ENCODE peak calls at places on chromosome 13, in six cellular contexts. One of them, this sample, is unnamed.

GRCh38 chr13:39401756-39402155 is 201.2 kb downstream of the LHFPL6 start:
- DNase-seq in psoas muscle: no peak
- DNase-seq in fibroblast of the aortic adventitia: no peak
- DNase-seq in HT-29: no peak
- DNase-seq in mesendoderm: no peak
- DNase-seq in T-helper 1 cell: no peak
- DNase-seq in this sample: no peak

GRCh38 chr13:33279898-33280549 is 5.5 kb downstream of the STARD13 start:
- DNase-seq in psoas muscle: no peak
- DNase-seq in fibroblast of the aortic adventitia: peak; percentile 54
- DNase-seq in HT-29: no peak
- DNase-seq in mesendoderm: peak; percentile 55
- DNase-seq in T-helper 1 cell: no peak
- DNase-seq in this sample: no peak

GRCh38 chr13:46963874-46964273 is 67.0 kb upstream of the HTR2A start:
- DNase-seq in psoas muscle: no peak
- DNase-seq in fibroblast of the aortic adventitia: no peak
- DNase-seq in HT-29: peak; percentile 8
- DNase-seq in mesendoderm: peak; percentile 31
- DNase-seq in T-helper 1 cell: no peak
- DNase-seq in this sample: no peak

GRCh38 chr13:30865131-30866009 is 40.7 kb upstream of the MEDAG start:
- DNase-seq in psoas muscle: peak; percentile 87
- DNase-seq in fibroblast of the aortic adventitia: peak; percentile 96
- DNase-seq in HT-29: peak; percentile 100
- DNase-seq in mesendoderm: peak; percentile 94
- DNase-seq in T-helper 1 cell: peak; percentile 17
- DNase-seq in this sample: peak; percentile 76

GRCh38 chr13:66565261-66565660 is 664.9 kb downstream of the PCDH9 start:
- DNase-seq in psoas muscle: no peak
- DNase-seq in fibroblast of the aortic adventitia: no peak
- DNase-seq in HT-29: no peak
- DNase-seq in mesendoderm: no peak
- DNase-seq in T-helper 1 cell: no peak
- DNase-seq in this sample: no peak

GRCh38 chr13:99501952-99502310 is 659 bp downstream of the TM9SF2 start:
- DNase-seq in psoas muscle: no peak
- DNase-seq in fibroblast of the aortic adventitia: peak; percentile 32
- DNase-seq in HT-29: peak; percentile 43
- DNase-seq in mesendoderm: peak; percentile 23
- DNase-seq in T-helper 1 cell: no peak
- DNase-seq in this sample: peak; percentile 33

GRCh38 chr13:100987993-100988392 is 313.4 kb upstream of the TMTC4 start:
- DNase-seq in psoas muscle: no peak
- DNase-seq in fibroblast of the aortic adventitia: peak; percentile 62
- DNase-seq in HT-29: no peak
- DNase-seq in mesendoderm: peak; percentile 76
- DNase-seq in T-helper 1 cell: no peak
- DNase-seq in this sample: no peak

GRCh38 chr13:31060655-31061054 is 101.0 kb downstream of the HSPH1 start:
- DNase-seq in psoas muscle: no peak
- DNase-seq in fibroblast of the aortic adventitia: no peak
- DNase-seq in HT-29: no peak
- DNase-seq in mesendoderm: no peak
- DNase-seq in T-helper 1 cell: no peak
- DNase-seq in this sample: no peak

GRCh38 chr13:43516401-43516826 is 270.4 kb downstream of the ENOX1 start:
- DNase-seq in psoas muscle: no peak
- DNase-seq in fibroblast of the aortic adventitia: peak; percentile 96
- DNase-seq in HT-29: no peak
- DNase-seq in mesendoderm: no peak
- DNase-seq in T-helper 1 cell: no peak
- DNase-seq in this sample: no peak

GRCh38 chr13:97278395-97279078 is 56.4 kb downstream of the MBNL2 start:
- DNase-seq in psoas muscle: no peak
- DNase-seq in fibroblast of the aortic adventitia: peak; percentile 87
- DNase-seq in HT-29: no peak
- DNase-seq in mesendoderm: no peak
- DNase-seq in T-helper 1 cell: no peak
- DNase-seq in this sample: no peak

GRCh38 chr13:106385669-106386068 is 149.8 kb downstream of the EFNB2 start:
- DNase-seq in psoas muscle: no peak
- DNase-seq in fibroblast of the aortic adventitia: no peak
- DNase-seq in HT-29: no peak
- DNase-seq in mesendoderm: no peak
- DNase-seq in T-helper 1 cell: no peak
- DNase-seq in this sample: no peak

GRCh38 chr13:32530841-32531253 is 7.7 kb downstream of the N4BP2L2 start:
- DNase-seq in psoas muscle: no peak
- DNase-seq in fibroblast of the aortic adventitia: peak; percentile 79
- DNase-seq in HT-29: no peak
- DNase-seq in mesendoderm: peak; percentile 2
- DNase-seq in T-helper 1 cell: no peak
- DNase-seq in this sample: no peak

GRCh38 chr13:110308377-110309158 is 1.5 kb downstream of the COL4A2 start:
- DNase-seq in psoas muscle: no peak
- DNase-seq in fibroblast of the aortic adventitia: no peak
- DNase-seq in HT-29: peak; percentile 57
- DNase-seq in mesendoderm: peak; percentile 70
- DNase-seq in T-helper 1 cell: no peak
- DNase-seq in this sample: no peak

GRCh38 chr13:40776232-40776631 is 5.2 kb upstream of the MRPS31 start:
- DNase-seq in psoas muscle: no peak
- DNase-seq in fibroblast of the aortic adventitia: no peak
- DNase-seq in HT-29: no peak
- DNase-seq in mesendoderm: no peak
- DNase-seq in T-helper 1 cell: no peak
- DNase-seq in this sample: no peak

GRCh38 chr13:103517066-103517767 is 451.0 kb upstream of the SLC10A2 start:
- DNase-seq in psoas muscle: no peak
- DNase-seq in fibroblast of the aortic adventitia: no peak
- DNase-seq in HT-29: peak; percentile 32
- DNase-seq in mesendoderm: no peak
- DNase-seq in T-helper 1 cell: no peak
- DNase-seq in this sample: no peak

GRCh38 chr13:48857576-48857975 is 118.1 kb upstream of the FNDC3A start:
- DNase-seq in psoas muscle: no peak
- DNase-seq in fibroblast of the aortic adventitia: no peak
- DNase-seq in HT-29: no peak
- DNase-seq in mesendoderm: no peak
- DNase-seq in T-helper 1 cell: no peak
- DNase-seq in this sample: no peak

GRCh38 chr13:80022146-80022545 is 318.8 kb downstream of the SPRY2 start:
- DNase-seq in psoas muscle: no peak
- DNase-seq in fibroblast of the aortic adventitia: no peak
- DNase-seq in HT-29: no peak
- DNase-seq in mesendoderm: no peak
- DNase-seq in T-helper 1 cell: no peak
- DNase-seq in this sample: no peak

GRCh38 chr13:52371736-52372247 is 34.2 kb downstream of the THSD1 start:
- DNase-seq in psoas muscle: no peak
- DNase-seq in fibroblast of the aortic adventitia: peak; percentile 71
- DNase-seq in HT-29: peak; percentile 26
- DNase-seq in mesendoderm: peak; percentile 38
- DNase-seq in T-helper 1 cell: no peak
- DNase-seq in this sample: no peak

GRCh38 chr13:98496239-98496668 is 80.7 kb downstream of the STK24 start:
- DNase-seq in psoas muscle: peak; percentile 83
- DNase-seq in fibroblast of the aortic adventitia: peak; percentile 40
- DNase-seq in HT-29: no peak
- DNase-seq in mesendoderm: no peak
- DNase-seq in T-helper 1 cell: no peak
- DNase-seq in this sample: no peak

GRCh38 chr13:35157143-35157755 is 215.2 kb downstream of the NBEA start:
- DNase-seq in psoas muscle: no peak
- DNase-seq in fibroblast of the aortic adventitia: peak; percentile 79
- DNase-seq in HT-29: peak; percentile 94
- DNase-seq in mesendoderm: peak; percentile 64
- DNase-seq in T-helper 1 cell: no peak
- DNase-seq in this sample: no peak

GRCh38 chr13:40271931-40272775 is 394.3 kb downstream of the FOXO1 start:
- DNase-seq in psoas muscle: peak; percentile 84
- DNase-seq in fibroblast of the aortic adventitia: peak; percentile 97
- DNase-seq in HT-29: peak; percentile 90
- DNase-seq in mesendoderm: peak; percentile 23
- DNase-seq in T-helper 1 cell: no peak
- DNase-seq in this sample: no peak